ENCODE peak calls at places on chromosomes 12 and 14, in six cellular contexts. K, X, I, S, B and P are unnamed samples.

GRCh38 chr14:23070262-23071129 is 13.2 kb upstream of the CDH24 start:
- DNase-seq in K (no peak), X (no peak), I (no peak), S (no peak), B (no peak), P (no peak)

GRCh38 chr12:11906284-11906935 is 164.3 kb upstream of the BCL2L14 start:
- DNase-seq in K (no peak), X (no peak), I (no peak), S (no peak), B (no peak), P (no peak)

GRCh38 chr14:34060747-34061050 is 109.8 kb upstream of the EGLN3 start:
- DNase-seq in K (no peak), X (no peak), I (no peak), S (no peak), B (no peak), P (no peak)

GRCh38 chr12:52323001-52323400 is 1.8 kb upstream of the KRT83 start:
- DNase-seq in K (no peak), X (no peak), I (no peak), S (no peak), B (no peak), P (no peak)

GRCh38 chr12:92467886-92468285 is 234.9 kb upstream of the PLEKHG7 start:
- DNase-seq in K (no peak), X (no peak), I (no peak), S (peak; percentile 13), B (no peak), P (no peak)

GRCh38 chr12:22272596-22272995 is 61.9 kb downstream of the ST8SIA1 start:
- DNase-seq in K (no peak), X (no peak), I (no peak), S (no peak), B (no peak), P (no peak)

GRCh38 chr12:68641138-68641537 is 30.4 kb downstream of the RAP1B start:
- DNase-seq in K (no peak), X (no peak), I (no peak), S (no peak), B (no peak), P (no peak)

GRCh38 chr12:63404611-63405010 is 253.6 kb upstream of the AVPR1A start:
- DNase-seq in K (no peak), X (no peak), I (no peak), S (no peak), B (no peak), P (no peak)

GRCh38 chr12:256225-256624 is 6.4 kb downstream of the SLC6A13 start:
- DNase-seq in K (no peak), X (no peak), I (no peak), S (no peak), B (no peak), P (no peak)

GRCh38 chr12:27966870-27967269 is 5.7 kb downstream of the PTHLH start:
- DNase-seq in K (peak; percentile 90), X (no peak), I (peak; percentile 98), S (peak; percentile 91), B (peak; percentile 85), P (peak; percentile 91)

GRCh38 chr14:74333909-74334308 is 14.4 kb upstream of the VRTN start:
- DNase-seq in K (no peak), X (no peak), I (peak; percentile 59), S (no peak), B (no peak), P (no peak)

GRCh38 chr12:3073438-3074255 is 3.5 kb upstream of the TSPAN9 start:
- DNase-seq in K (peak; percentile 91), X (peak; percentile 89), I (peak; percentile 90), S (peak; percentile 89), B (peak; percentile 45), P (peak; percentile 43)

GRCh38 chr14:73207615-73208014 is 29.7 kb upstream of the PAPLN start:
- DNase-seq in K (no peak), X (no peak), I (no peak), S (no peak), B (no peak), P (no peak)

GRCh38 chr12:1691123-1692007 is 495 bp downstream of the ADIPOR2 start:
- DNase-seq in K (peak; percentile 15), X (peak; percentile 78), I (no peak), S (no peak), B (no peak), P (no peak)

GRCh38 chr12:58557156-58557555 is 363.1 kb downstream of the LRIG3 start:
- DNase-seq in K (no peak), X (no peak), I (peak; percentile 70), S (no peak), B (no peak), P (peak; percentile 56)

GRCh38 chr12:1934068-1934467 is 15.6 kb upstream of the CACNA2D4 start:
- DNase-seq in K (no peak), X (no peak), I (no peak), S (no peak), B (no peak), P (no peak)

GRCh38 chr12:101671839-101672238 is 25.6 kb upstream of the CHPT1 start:
- DNase-seq in K (no peak), X (no peak), I (no peak), S (no peak), B (no peak), P (no peak)

GRCh38 chr12:14111230-14111865 is 129.9 kb upstream of the GRIN2B start:
- DNase-seq in K (peak; percentile 22), X (no peak), I (no peak), S (peak; percentile 39), B (no peak), P (peak; percentile 6)

GRCh38 chr12:115437061-115437567 is 753.1 kb upstream of the TBX3 start:
- DNase-seq in K (no peak), X (no peak), I (no peak), S (no peak), B (no peak), P (no peak)

GRCh38 chr12:96170328-96170727 is 23.8 kb upstream of the ELK3 start:
- DNase-seq in K (peak; percentile 60), X (no peak), I (no peak), S (no peak), B (no peak), P (no peak)
- H3K4me3 ChIP-seq in K (no peak overlapping the region), X (no peak overlapping the region), I (no peak overlapping the region), S (no peak overlapping the region), B (no peak overlapping the region), P (no peak overlapping the region)

DNA sequence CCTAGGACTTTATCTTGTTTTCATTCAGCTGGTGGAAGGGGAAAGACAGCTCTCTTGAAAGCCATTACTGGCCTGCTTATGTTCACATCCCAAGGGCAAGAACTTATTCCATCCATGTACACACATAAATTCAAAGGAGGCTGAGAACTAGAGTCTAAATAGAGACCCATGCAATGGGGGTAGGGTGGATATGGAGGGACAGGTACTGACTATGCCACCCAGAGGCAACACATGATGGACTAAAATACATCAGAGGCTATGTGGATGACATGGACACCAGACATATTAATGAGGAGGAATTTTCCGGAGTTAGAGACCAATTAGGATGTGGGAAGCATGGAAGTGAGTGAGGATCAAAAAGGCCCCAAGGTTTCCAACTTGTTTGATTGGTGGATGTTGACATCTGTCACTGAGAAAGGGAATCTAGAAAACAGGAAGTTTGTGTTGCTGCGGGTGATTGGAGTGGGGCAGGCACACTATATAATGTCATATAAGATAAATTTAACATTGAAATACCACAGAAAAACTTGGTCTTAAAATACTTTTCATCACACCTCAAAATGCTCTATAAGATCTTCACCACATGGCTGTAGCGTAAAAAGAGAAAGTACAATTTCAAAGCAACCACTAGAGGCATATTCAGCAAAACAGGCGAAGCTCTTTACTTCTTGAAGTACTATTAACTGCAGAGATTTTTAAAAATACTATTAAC is 130.4 kb downstream of the GRIP1 start:
- DNase-seq in K (no peak), X (no peak), I (no peak), S (no peak), B (no peak), P (no peak)
- TF ChIP-seq CTCF in K (peak; percentile 34), X (no peak), I (no peak), S (no peak), B (no peak), P (peak; percentile 29)

GRCh38 chr12:55720071-55720564 is at the start of gene RDH5:
- DNase-seq in K (no peak), X (peak; percentile 93), I (peak; percentile 79), S (peak; percentile 80), B (no peak), P (no peak)

GRCh38 chr12:55718650-55719275 is 1.4 kb upstream of the RDH5 start:
- DNase-seq in K (no peak), X (no peak), I (no peak), S (no peak), B (no peak), P (no peak)

GRCh38 chr12:55718020-55718419 is 2.2 kb upstream of the RDH5 start:
- DNase-seq in K (peak; percentile 58), X (no peak), I (no peak), S (no peak), B (no peak), P (no peak)

GRCh38 chr12:55720894-55721444 is 776 bp downstream of the RDH5 start:
- DNase-seq in K (no peak), X (peak; percentile 95), I (peak; percentile 93), S (peak; percentile 80), B (peak; percentile 77), P (no peak)

DNA sequence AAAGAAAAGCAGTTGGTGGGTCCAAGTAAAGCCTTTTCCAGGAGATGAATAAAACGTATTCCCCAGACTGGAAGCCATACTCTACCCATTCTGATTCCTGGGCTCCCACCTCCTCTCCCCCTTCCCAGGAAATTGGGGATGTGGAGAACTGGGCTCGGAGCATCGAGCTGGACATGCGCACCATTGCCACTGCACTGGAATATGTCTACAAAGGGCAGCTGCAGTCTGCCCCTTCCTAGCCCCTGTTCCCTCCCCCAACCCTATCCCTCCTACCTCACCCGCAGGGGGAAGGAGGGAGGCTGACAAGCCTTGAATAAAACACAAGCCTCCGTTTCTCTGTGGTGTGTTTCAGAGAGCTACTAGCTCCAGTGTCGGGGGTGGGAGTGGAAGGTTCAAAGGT is 822 bp upstream of the RDH5 start:
- DNase-seq in K (no peak), X (no peak), I (no peak), S (no peak), B (no peak), P (no peak)
- H3K4me3 ChIP-seq in K (no peak overlapping the region), X (no peak overlapping the region), I (no peak overlapping the region), S (no peak overlapping the region), B (no peak overlapping the region), P (no peak overlapping the region)

GRCh38 chr14:95808371-95808770 is 68.3 kb upstream of the TUNAR start:
- DNase-seq in K (no peak), X (no peak), I (no peak), S (no peak), B (no peak), P (no peak)
- TF ChIP-seq CTCF in K (no peak), X (no peak), I (no peak), S (no peak), B (no peak), P (no peak)

DNA sequence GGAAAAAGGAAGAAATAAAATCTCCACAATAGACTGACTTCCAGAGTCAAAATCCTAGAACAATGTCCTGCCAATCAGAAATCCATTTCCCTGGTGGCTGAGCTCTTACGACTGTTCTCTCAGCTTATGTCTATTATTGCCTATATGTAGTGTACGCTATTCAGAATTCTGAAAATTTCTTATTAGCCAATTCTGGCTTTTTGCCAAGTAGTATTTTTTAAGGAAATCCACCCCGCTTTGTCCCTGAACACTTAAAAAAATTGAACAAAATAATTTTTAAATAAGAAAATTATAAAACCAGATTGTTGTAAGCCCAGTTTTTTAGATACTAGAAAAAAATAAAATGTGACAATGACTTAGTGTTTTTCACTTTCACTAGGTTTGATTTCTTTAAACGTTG is 143.0 kb downstream of the KCNA5 start:
- DNase-seq in K (no peak), X (no peak), I (no peak), S (no peak), B (no peak), P (no peak)
- H3K4me3 ChIP-seq in K (no peak overlapping the region), X (no peak overlapping the region), I (no peak overlapping the region), S (no peak overlapping the region), B (no peak overlapping the region), P (no peak overlapping the region)

GRCh38 chr12:32344047-32344446 is 55.3 kb upstream of the FGD4 start:
- DNase-seq in K (no peak), X (no peak), I (no peak), S (peak; percentile 35), B (no peak), P (no peak)
- TF ChIP-seq CTCF in K (no peak), X (no peak), I (no peak), S (peak; percentile 15), B (no peak), P (no peak)